ENCODE peak calls at places on chromosomes 5 and 9, in eight cellular contexts. B, U, P, M, N, F, X and D are unnamed samples.

GRCh38 chr5:40676643-40677333 is 2.9 kb upstream of the PTGER4 start:
- DNase-seq in B (peak), U (peak), P (no peak), M (no peak), N (no peak), F (peak), X (no peak), D (no peak)

GRCh38 chr9:3478549-3478953 is 47.2 kb downstream of the RFX3 start:
- DNase-seq in B (peak), U (peak), P (no peak), M (no peak), N (peak), F (no peak), X (no peak), D (peak)

GRCh38 chr5:1026700-1027621 is 18.4 kb downstream of the NKD2 start:
- DNase-seq in B (no peak), U (no peak), P (no peak), M (no peak), N (no peak), F (peak), X (no peak), D (no peak)

GRCh38 chr5:96654209-96654608 is 8.0 kb upstream of the CAST start:
- DNase-seq in B (no peak), U (no peak), P (no peak), M (no peak), N (no peak), F (no peak), X (no peak), D (no peak)

GRCh38 chr5:73327908-73328455 is 120.6 kb downstream of the FOXD1 start:
- DNase-seq in B (peak), U (peak), P (no peak), M (no peak), N (no peak), F (no peak), X (no peak), D (no peak)

GRCh38 chr5:9546973-9547947 is 1.4 kb upstream of the SEMA5A start:
- DNase-seq in B (peak), U (peak), P (peak), M (no peak), N (no peak), F (no peak), X (peak), D (no peak)

GRCh38 chr9:25677301-25678146 is 720 bp downstream of the TUSC1 start:
- DNase-seq in B (peak), U (peak), P (peak), M (no peak), N (no peak), F (peak), X (peak), D (no peak)

GRCh38 chr5:84378420-84378819 is 6.3 kb downstream of the EDIL3 start:
- DNase-seq in B (peak), U (peak), P (no peak), M (no peak), N (no peak), F (no peak), X (no peak), D (no peak)

GRCh38 chr5:156326718-156327259 is at the start of gene SGCD:
- DNase-seq in B (peak), U (peak), P (peak), M (no peak), N (no peak), F (peak), X (peak), D (no peak)

GRCh38 chr5:57825026-57825683 is 342.5 kb upstream of the ACTBL2 start:
- DNase-seq in B (peak), U (peak), P (no peak), M (no peak), N (no peak), F (no peak), X (no peak), D (no peak)

GRCh38 chr5:55923177-55923872 is 71.4 kb downstream of the IL6ST start:
- DNase-seq in B (peak), U (no peak), P (no peak), M (no peak), N (no peak), F (peak), X (no peak), D (no peak)

GRCh38 chr9:88646539-88646938 is 111.6 kb downstream of the NXNL2 start:
- DNase-seq in B (no peak), U (no peak), P (no peak), M (no peak), N (no peak), F (no peak), X (no peak), D (no peak)

GRCh38 chr5:149284501-149284900 is 12.8 kb downstream of the AFAP1L1 start:
- DNase-seq in B (no peak), U (peak), P (no peak), M (no peak), N (no peak), F (no peak), X (no peak), D (no peak)

GRCh38 chr9:137243626-137244485 is 2.8 kb downstream of the TUBB4B start:
- DNase-seq in B (peak), U (no peak), P (no peak), M (no peak), N (no peak), F (no peak), X (no peak), D (no peak)

GRCh38 chr9:2602704-2603116 is 18.9 kb upstream of the VLDLR start:
- DNase-seq in B (peak), U (peak), P (no peak), M (no peak), N (no peak), F (no peak), X (no peak), D (no peak)

GRCh38 chr9:4932681-4933080 is 52.4 kb upstream of the JAK2 start:
- DNase-seq in B (no peak), U (no peak), P (no peak), M (no peak), N (no peak), F (no peak), X (no peak), D (no peak)

GRCh38 chr5:156451505-156451904 is 124.5 kb downstream of the SGCD start:
- DNase-seq in B (no peak), U (no peak), P (no peak), M (no peak), N (no peak), F (no peak), X (no peak), D (no peak)

GRCh38 chr5:154648706-154649105 is 106.5 kb upstream of the LARP1 start:
- DNase-seq in B (no peak), U (peak), P (peak), M (no peak), N (no peak), F (no peak), X (no peak), D (no peak)

GRCh38 chr9:109956811-109957440 is 176.9 kb downstream of the PALM2AKAP2 start:
- DNase-seq in B (no peak), U (peak), P (no peak), M (no peak), N (no peak), F (no peak), X (no peak), D (no peak)

GRCh38 chr9:86637515-86637914 is 283.3 kb upstream of the TUT7 start:
- DNase-seq in B (no peak), U (peak), P (peak), M (no peak), N (no peak), F (peak), X (no peak), D (no peak)

GRCh38 chr5:82205005-82205404 is 73.1 kb downstream of the RPS23 start:
- DNase-seq in B (peak), U (no peak), P (no peak), M (no peak), N (no peak), F (no peak), X (no peak), D (no peak)

GRCh38 chr9:126119731-126120130 is 206.9 kb upstream of the MVB12B start:
- DNase-seq in B (no peak), U (no peak), P (no peak), M (no peak), N (no peak), F (no peak), X (no peak), D (no peak)

GRCh38 chr5:14560091-14560595 is 21.4 kb upstream of the OTULINL start:
- DNase-seq in B (no peak), U (no peak), P (peak), M (no peak), N (no peak), F (no peak), X (no peak), D (no peak)

GRCh38 chr9:124285490-124285889 is 27.7 kb downstream of the NEK6 start:
- DNase-seq in B (no peak), U (no peak), P (no peak), M (no peak), N (no peak), F (no peak), X (no peak), D (no peak)

GRCh38 chr9:70003786-70004185 is 39.9 kb upstream of the MAMDC2 start:
- DNase-seq in B (peak), U (peak), P (no peak), M (no peak), N (no peak), F (no peak), X (no peak), D (no peak)

GRCh38 chr5:135343417-135343816 is 55.6 kb downstream of the MACROH2A1 start:
- DNase-seq in B (peak), U (no peak), P (no peak), M (no peak), N (no peak), F (no peak), X (no peak), D (no peak)

GRCh38 chr9:127983847-127984289 is 3.1 kb upstream of the EEIG1 start:
- DNase-seq in B (no peak), U (no peak), P (no peak), M (no peak), N (peak), F (no peak), X (no peak), D (no peak)

GRCh38 chr9:85743290-85744128 is 1.8 kb upstream of the AGTPBP1 start:
- DNase-seq in B (peak), U (peak), P (no peak), M (no peak), N (no peak), F (no peak), X (no peak), D (peak)

GRCh38 chr9:20980713-20981481 is 50.5 kb downstream of the HACD4 start:
- DNase-seq in B (peak), U (peak), P (no peak), M (no peak), N (no peak), F (no peak), X (no peak), D (no peak)

GRCh38 chr9:98429613-98430012 is 174.2 kb upstream of the TBC1D2 start:
- DNase-seq in B (peak), U (peak), P (no peak), M (no peak), N (no peak), F (no peak), X (no peak), D (no peak)

GRCh38 chr9:99489043-99489378 is 266.9 kb downstream of the SEC61B start:
- DNase-seq in B (peak), U (peak), P (no peak), M (no peak), N (no peak), F (no peak), X (no peak), D (no peak)

GRCh38 chr9:72592501-72593403 is 71.3 kb downstream of the TMC1 start:
- DNase-seq in B (peak), U (peak), P (no peak), M (no peak), N (no peak), F (no peak), X (no peak), D (peak)

GRCh38 chr9:8725635-8726034 is 926.1 kb upstream of the DMAC1 start:
- DNase-seq in B (no peak), U (no peak), P (no peak), M (no peak), N (no peak), F (no peak), X (no peak), D (no peak)

GRCh38 chr5:6365977-6366590 is 12.3 kb downstream of the MED10 start:
- DNase-seq in B (no peak), U (no peak), P (no peak), M (no peak), N (peak), F (no peak), X (no peak), D (no peak)

GRCh38 chr5:75862872-75863271 is 145.6 kb upstream of the POC5 start:
- DNase-seq in B (no peak), U (no peak), P (peak), M (no peak), N (no peak), F (no peak), X (no peak), D (no peak)

GRCh38 chr9:124343533-124344290 is 71.5 kb downstream of the PSMB7 start:
- DNase-seq in B (no peak), U (no peak), P (no peak), M (no peak), N (no peak), F (peak), X (no peak), D (no peak)